ENCODE peak calls at places on chromosomes 1 and 21, in six cellular contexts. F is left ventricle myocardium superior, O is GM03348, E is AG10803, W is GM04504, Y is cortex of kidney. Z is an unnamed sample.

GRCh38 chr1:84141177-84142003 is 2.7 kb upstream of the PRKACB start:
- DNase-seq in F (no peak), O (peak; percentile 20), E (no peak), W (no peak), Y (no peak), Z (no peak)

GRCh38 chr1:23184203-23184602 is 15.5 kb upstream of the LUZP1 start:
- DNase-seq in F (no peak), O (no peak), E (no peak), W (no peak), Y (no peak), Z (no peak)

GRCh38 chr1:157932082-157932481 is 61.4 kb upstream of the KIRREL1 start:
- DNase-seq in F (no peak), O (peak; percentile 41), E (peak; percentile 31), W (peak; percentile 2), Y (no peak), Z (no peak)

GRCh38 chr1:20337581-20337980 is 46.9 kb downstream of the VWA5B1 start:
- DNase-seq in F (no peak), O (no peak), E (no peak), W (no peak), Y (no peak), Z (no peak)

GRCh38 chr1:62784509-62785365 is 805 bp downstream of the ATG4C start:
- DNase-seq in F (no peak), O (peak; percentile 39), E (peak; percentile 16), W (no peak), Y (no peak), Z (no peak)

GRCh38 chr1:101174722-101175121 is 62.1 kb upstream of the S1PR1 start:
- DNase-seq in F (no peak), O (peak; percentile 73), E (peak; percentile 93), W (peak; percentile 68), Y (no peak), Z (peak; percentile 51)

GRCh38 chr21:42179316-42179715 is 39.6 kb upstream of the ABCG1 start:
- DNase-seq in F (no peak), O (no peak), E (no peak), W (no peak), Y (no peak), Z (no peak)

GRCh38 chr1:201903135-201903534 is 14.4 kb downstream of the SHISA4 start:
- DNase-seq in F (no peak), O (peak; percentile 49), E (peak; percentile 76), W (no peak), Y (no peak), Z (peak; percentile 31)

GRCh38 chr21:45929477-45929876 is 52.1 kb upstream of the COL6A1 start:
- DNase-seq in F (no peak), O (no peak), E (no peak), W (no peak), Y (no peak), Z (no peak)

GRCh38 chr1:168320805-168321577 is 40.3 kb downstream of the TBX19 start:
- DNase-seq in F (no peak), O (peak; percentile 78), E (peak; percentile 75), W (peak; percentile 55), Y (no peak), Z (peak; percentile 51)

GRCh38 chr1:48291421-48291820 is 68.9 kb downstream of the SLC5A9 start:
- DNase-seq in F (peak; percentile 12), O (no peak), E (no peak), W (no peak), Y (no peak), Z (no peak)

GRCh38 chr1:47782414-47783165 is 214.6 kb downstream of the TRABD2B start:
- DNase-seq in F (peak; percentile 49), O (no peak), E (peak; percentile 5), W (no peak), Y (no peak), Z (no peak)

GRCh38 chr1:25906644-25907300 is 553 bp upstream of the STMN1 start:
- DNase-seq in F (peak; percentile 40), O (no peak), E (no peak), W (no peak), Y (peak; percentile 11), Z (no peak)

GRCh38 chr1:173009597-173009996 is 41.1 kb downstream of the TNFSF18 start:
- DNase-seq in F (peak; percentile 25), O (no peak), E (peak; percentile 37), W (no peak), Y (no peak), Z (no peak)

GRCh38 chr1:185843971-185844370 is 109.8 kb downstream of the HMCN1 start:
- DNase-seq in F (no peak), O (peak; percentile 37), E (peak; percentile 84), W (no peak), Y (no peak), Z (no peak)

GRCh38 chr1:33274446-33274845 is 18.2 kb downstream of the ZNF362 start:
- DNase-seq in F (no peak), O (no peak), E (no peak), W (no peak), Y (no peak), Z (no peak)

GRCh38 chr1:236156512-236157208 is 14.3 kb downstream of the GPR137B start:
- DNase-seq in F (no peak), O (no peak), E (no peak), W (no peak), Y (no peak), Z (no peak)

GRCh38 chr1:112618114-112618720 is 724 bp downstream of the ST7L start:
- DNase-seq in F (no peak), O (peak; percentile 31), E (peak; percentile 24), W (no peak), Y (no peak), Z (no peak)

GRCh38 chr1:221813887-221814286 is 72.0 kb upstream of the DUSP10 start:
- DNase-seq in F (no peak), O (no peak), E (no peak), W (no peak), Y (no peak), Z (peak; percentile 85)

GRCh38 chr21:42200906-42201614 is 17.9 kb upstream of the ABCG1 start:
- DNase-seq in F (no peak), O (no peak), E (no peak), W (no peak), Y (no peak), Z (no peak)

GRCh38 chr1:235052067-235053008 is 76.3 kb downstream of the TOMM20 start:
- DNase-seq in F (no peak), O (peak; percentile 43), E (peak; percentile 57), W (no peak), Y (no peak), Z (no peak)